ENCODE peak calls at places on chromosomes 16 and 17, in seven cellular contexts. E is activated naive CD4-positive, alpha-beta T cell treated with anti-CD3 and anti-CD28 coated beads, Interleukin-2, amount 10 ng/mL, durations not matched to agents 7 days and 5 days; G is 8988T; J is AG08395; W is ascending aorta; O is NCI-H1092; M is stimulated activated CD4-positive, alpha-beta T cell treated with anti-CD3 and anti-CD28 coated beads, Interleukin-15, amount 100 ng/mL, for 1 hour. R is an unnamed sample.

GRCh38 chr17:82302498-82302963 is 14.9 kb downstream of the CD7 start:
- DNase-seq in E (no peak), G (no peak), J (no peak), W (no peak), O (no peak), M (no peak), R (no peak)

GRCh38 chr17:77245162-77245926 is 104.6 kb downstream of the SEC14L1 start:
- DNase-seq in E (no peak), G (no peak), J (no peak), W (no peak), O (no peak), M (no peak), R (no peak)

GRCh38 chr17:78105551-78105950 is 23.0 kb downstream of the TMC6 start:
- DNase-seq in E (no peak), G (no peak), J (no peak), W (no peak), O (no peak), M (no peak), R (no peak)

GRCh38 chr17:17513626-17514025 is 17.4 kb upstream of the RASD1 start:
- DNase-seq in E (no peak), G (no peak), J (no peak), W (no peak), O (no peak), M (no peak), R (no peak)

GRCh38 chr16:85978291-85978775 is 79.4 kb downstream of the IRF8 start:
- DNase-seq in E (no peak), G (no peak), J (no peak), W (no peak), O (no peak), M (no peak), R (no peak)

GRCh38 chr17:8122391-8122922 is 1.4 kb downstream of the HES7 start:
- DNase-seq in E (peak; percentile 29), G (peak; percentile 39), J (peak; percentile 54), W (no peak), O (no peak), M (no peak), R (no peak)

GRCh38 chr16:63581560-63581959 is 1540.3 kb downstream of the CDH11 start:
- DNase-seq in E (no peak), G (no peak), J (no peak), W (no peak), O (no peak), M (no peak), R (no peak)

GRCh38 chr16:12439443-12440232 is 364.0 kb downstream of the CPPED1 start:
- DNase-seq in E (no peak), G (no peak), J (no peak), W (no peak), O (peak; percentile 70), M (no peak), R (peak; percentile 75)

GRCh38 chr17:82686366-82687324 is 11.9 kb downstream of the RAB40B start:
- DNase-seq in E (no peak), G (no peak), J (no peak), W (no peak), O (no peak), M (no peak), R (no peak)

GRCh38 chr17:64496786-64497564 is at the start of gene POLG2:
- DNase-seq in E (peak; percentile 96), G (peak; percentile 65), J (peak; percentile 97), W (peak; percentile 47), O (peak; percentile 90), M (peak; percentile 93), R (peak; percentile 76)

GRCh38 chr17:30805944-30806456 is 18.5 kb downstream of the CRLF3 start:
- DNase-seq in E (no peak), G (no peak), J (no peak), W (no peak), O (no peak), M (no peak), R (no peak)

GRCh38 chr16:12420661-12421209 is 383.0 kb downstream of the CPPED1 start:
- DNase-seq in E (no peak), G (no peak), J (no peak), W (no peak), O (no peak), M (no peak), R (no peak)

GRCh38 chr16:85750827-85751641 is at the start of gene C16orf74:
- DNase-seq in E (peak; percentile 30), G (peak; percentile 95), J (peak; percentile 85), W (no peak), O (no peak), M (no peak), R (no peak)

GRCh38 chr17:22278302-22279275 is 586.3 kb downstream of the KCNJ18 start:
- DNase-seq in E (no peak), G (no peak), J (no peak), W (no peak), O (no peak), M (no peak), R (no peak)

GRCh38 chr17:70041061-70041460 is 34.0 kb upstream of the KCNJ16 start:
- DNase-seq in E (no peak), G (no peak), J (no peak), W (no peak), O (no peak), M (no peak), R (no peak)

GRCh38 chr16:48720266-48720665 is 110.3 kb upstream of the N4BP1 start:
- DNase-seq in E (peak; percentile 22), G (no peak), J (no peak), W (no peak), O (no peak), M (no peak), R (no peak)

GRCh38 chr16:10949424-10949970 is 5.1 kb downstream of the CLEC16A start:
- DNase-seq in E (peak; percentile 80), G (no peak), J (no peak), W (no peak), O (no peak), M (no peak), R (no peak)

GRCh38 chr17:17628388-17629008 is 37.0 kb upstream of the PEMT start:
- DNase-seq in E (peak; percentile 71), G (no peak), J (no peak), W (no peak), O (no peak), M (no peak), R (no peak)

GRCh38 chr16:35564889-35565288 is 2105.5 kb downstream of the TP53TG3F start:
- DNase-seq in E (no peak), G (no peak), J (no peak), W (no peak), O (no peak), M (no peak), R (no peak)

GRCh38 chr17:37392024-37392590 is 14.5 kb downstream of the ACACA start:
- DNase-seq in E (no peak), G (no peak), J (peak; percentile 44), W (no peak), O (no peak), M (no peak), R (no peak)